ENCODE peak calls at places on chromosomes 12 and 14, in eight cellular contexts. A is HCT116, P is spleen, C is K562, B is GM12878, H is suprapubic skin, I is transverse colon, D is upper lobe of left lung. O is an unnamed sample.

GRCh38 chr12:59403259-59403932 is 192.4 kb upstream of the SLC16A7 start:
- DNase-seq in A (peak), P (no peak), C (no peak), B (no peak), H (no peak), I (peak), D (no peak), O (peak)

GRCh38 chr12:43812926-43813325 is 6.8 kb upstream of the TWF1 start:
- DNase-seq in A (no peak), P (no peak), C (no peak), B (no peak), H (no peak), I (no peak), D (no peak), O (no peak)

GRCh38 chr12:104583311-104583710 is 126.6 kb downstream of the CHST11 start:
- DNase-seq in A (no peak), P (no peak), C (no peak), B (no peak), H (no peak), I (no peak), D (no peak), O (no peak)

GRCh38 chr12:46082473-46082872 is 92.1 kb upstream of the SCAF11 start:
- DNase-seq in A (no peak), P (no peak), C (no peak), B (no peak), H (no peak), I (no peak), D (no peak), O (no peak)

GRCh38 chr12:90974286-90974685 is 19.3 kb upstream of the CCER1 start:
- DNase-seq in A (no peak), P (no peak), C (no peak), B (no peak), H (no peak), I (no peak), D (no peak), O (no peak)

GRCh38 chr14:92108345-92109254 is 2.2 kb upstream of the ATXN3 start:
- DNase-seq in A (no peak), P (no peak), C (no peak), B (no peak), H (no peak), I (no peak), D (no peak), O (peak)

GRCh38 chr14:50003213-50004021 is 110.5 kb downstream of the ARF6 start:
- DNase-seq in A (peak), P (peak), C (peak), B (peak), H (peak), I (peak), D (peak), O (peak)

GRCh38 chr14:96747006-96747405 is 50.2 kb upstream of the VRK1 start:
- DNase-seq in A (no peak), P (no peak), C (no peak), B (no peak), H (no peak), I (no peak), D (no peak), O (no peak)

GRCh38 chr12:122965851-122966742 is at the start of gene ABCB9:
- DNase-seq in A (peak), P (peak), C (peak), B (no peak), H (peak), I (peak), D (peak), O (peak)

GRCh38 chr12:84624601-84625000 is 288.0 kb downstream of the SLC6A15 start:
- DNase-seq in A (no peak), P (no peak), C (no peak), B (no peak), H (no peak), I (no peak), D (no peak), O (no peak)

GRCh38 chr12:64666054-64666914 is 56.0 kb downstream of the RASSF3 start:
- DNase-seq in A (no peak), P (no peak), C (no peak), B (no peak), H (no peak), I (no peak), D (no peak), O (no peak)

GRCh38 chr12:49357099-49357678 is 10.1 kb upstream of the SPATS2 start:
- DNase-seq in A (no peak), P (no peak), C (no peak), B (no peak), H (no peak), I (no peak), D (no peak), O (peak)

GRCh38 chr14:36646664-36647416 is 14.8 kb upstream of the PAX9 start:
- DNase-seq in A (no peak), P (no peak), C (no peak), B (no peak), H (no peak), I (no peak), D (peak), O (no peak)

GRCh38 chr14:98949506-98950135 is 322.4 kb downstream of the BCL11B start:
- DNase-seq in A (no peak), P (no peak), C (no peak), B (no peak), H (peak), I (no peak), D (no peak), O (no peak)

GRCh38 chr12:103518899-103519298 is 23.1 kb upstream of the C12orf42 start:
- DNase-seq in A (no peak), P (no peak), C (no peak), B (no peak), H (no peak), I (no peak), D (no peak), O (no peak)

GRCh38 chr14:73460691-73461127 is 2.4 kb upstream of the NUMB start:
- DNase-seq in A (no peak), P (no peak), C (no peak), B (no peak), H (no peak), I (no peak), D (no peak), O (no peak)

GRCh38 chr14:69710378-69710777 is 56.6 kb upstream of the SRSF5 start:
- DNase-seq in A (no peak), P (no peak), C (no peak), B (no peak), H (no peak), I (no peak), D (no peak), O (no peak)

GRCh38 chr14:72609205-72609916 is 284.5 kb downstream of the DPF3 start:
- DNase-seq in A (no peak), P (no peak), C (no peak), B (no peak), H (peak), I (no peak), D (no peak), O (no peak)

GRCh38 chr14:53630336-53630735 is 326.3 kb downstream of the BMP4 start:
- DNase-seq in A (no peak), P (no peak), C (no peak), B (no peak), H (no peak), I (no peak), D (no peak), O (no peak)

GRCh38 chr14:32821989-32822653 is 116.6 kb upstream of the NPAS3 start:
- DNase-seq in A (no peak), P (no peak), C (no peak), B (no peak), H (no peak), I (no peak), D (no peak), O (no peak)

GRCh38 chr12:6312529-6313325 is 2.2 kb downstream of the PLEKHG6 start:
- DNase-seq in A (no peak), P (no peak), C (peak), B (peak), H (no peak), I (peak), D (peak), O (no peak)

GRCh38 chr14:100769035-100769939 is 42.6 kb downstream of the DLK1 start:
- DNase-seq in A (no peak), P (peak), C (no peak), B (no peak), H (no peak), I (no peak), D (no peak), O (no peak)

GRCh38 chr14:56817396-56817921 is 7.2 kb upstream of the OTX2 start:
- DNase-seq in A (no peak), P (no peak), C (no peak), B (no peak), H (no peak), I (no peak), D (no peak), O (no peak)

GRCh38 chr14:60622920-60623263 is 26.4 kb downstream of the SIX1 start:
- DNase-seq in A (no peak), P (no peak), C (no peak), B (no peak), H (no peak), I (no peak), D (no peak), O (no peak)

GRCh38 chr12:54858562-54858961 is 4.2 kb downstream of the MUCL1 start:
- DNase-seq in A (no peak), P (no peak), C (no peak), B (no peak), H (no peak), I (no peak), D (no peak), O (no peak)

GRCh38 chr14:77040995-77041744 is 12.7 kb upstream of the IRF2BPL start:
- DNase-seq in A (no peak), P (no peak), C (no peak), B (no peak), H (no peak), I (peak), D (no peak), O (no peak)

GRCh38 chr12:123028475-123028874 is 48.0 kb downstream of the ARL6IP4 start:
- DNase-seq in A (no peak), P (no peak), C (no peak), B (no peak), H (no peak), I (no peak), D (no peak), O (no peak)

GRCh38 chr12:48973992-48974673 is 2.6 kb upstream of the WNT10B start:
- DNase-seq in A (no peak), P (no peak), C (peak), B (no peak), H (no peak), I (no peak), D (peak), O (no peak)

GRCh38 chr14:90567191-90567590 is 170.4 kb downstream of the CALM1 start:
- DNase-seq in A (no peak), P (no peak), C (no peak), B (no peak), H (no peak), I (no peak), D (no peak), O (no peak)

GRCh38 chr14:49950275-49951250 is 57.7 kb downstream of the ARF6 start:
- DNase-seq in A (peak), P (no peak), C (no peak), B (no peak), H (peak), I (peak), D (no peak), O (no peak)

GRCh38 chr12:123808167-123808566 is 46.1 kb downstream of the DNAH10 start:
- DNase-seq in A (peak), P (no peak), C (peak), B (no peak), H (no peak), I (no peak), D (no peak), O (no peak)

DNA sequence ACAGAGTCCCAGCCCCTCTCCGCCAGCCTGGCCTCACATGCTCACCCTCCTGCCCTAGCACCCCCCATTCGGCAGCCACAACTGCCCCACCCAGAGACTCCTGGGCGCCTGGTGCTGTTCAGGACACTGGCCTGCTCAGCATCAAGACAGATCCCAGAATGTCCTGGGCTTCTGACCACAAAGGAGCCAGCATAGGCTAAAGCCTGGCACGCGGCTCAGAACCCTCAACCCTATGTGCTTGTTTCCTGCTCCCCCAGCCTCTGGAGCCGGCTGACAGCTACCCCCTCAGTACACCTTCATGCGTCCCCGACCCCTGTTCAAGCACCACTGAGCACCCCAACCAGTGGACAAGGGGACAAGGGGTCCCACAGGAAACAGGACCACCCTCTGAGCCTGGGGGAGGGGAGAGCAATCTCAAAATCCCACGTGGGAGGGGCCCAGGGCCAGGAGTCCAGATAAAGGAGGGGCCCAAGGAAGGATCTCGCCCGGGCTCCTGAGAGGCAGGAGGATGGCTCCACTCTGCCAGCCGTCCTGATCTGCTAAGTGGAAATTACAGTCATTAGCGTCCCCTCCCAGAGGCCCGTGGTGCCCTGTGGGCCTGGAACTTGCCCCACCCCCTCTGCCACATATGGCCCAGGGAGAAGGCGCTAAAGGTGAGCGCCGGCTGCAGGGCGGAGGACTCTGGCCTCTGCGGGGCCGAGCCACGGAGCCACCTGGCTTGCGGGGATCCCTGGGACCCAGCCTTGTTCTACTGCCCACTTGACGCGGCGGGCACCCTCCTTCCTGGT is 27.1 kb upstream of the GPR132 start:
- DNase-seq in A (no peak), P (peak), C (no peak), B (no peak), H (peak), I (peak), D (no peak), O (no peak)
- TF ChIP-seq POLR2A in A (no peak), P (no peak), C (no peak), B (no peak), H (no peak), I (peak), D (no peak), O (no peak)

GRCh38 chr14:93723001-93723400 is 65.3 kb downstream of the PRIMA1 start:
- DNase-seq in A (no peak), P (no peak), C (no peak), B (no peak), H (peak), I (no peak), D (no peak), O (no peak)
- TF ChIP-seq POLR2AphosphoS5 in A (no peak), P (no peak), C (no peak), B (no peak), H (no peak), I (no peak), D (no peak), O (no peak)

DNA sequence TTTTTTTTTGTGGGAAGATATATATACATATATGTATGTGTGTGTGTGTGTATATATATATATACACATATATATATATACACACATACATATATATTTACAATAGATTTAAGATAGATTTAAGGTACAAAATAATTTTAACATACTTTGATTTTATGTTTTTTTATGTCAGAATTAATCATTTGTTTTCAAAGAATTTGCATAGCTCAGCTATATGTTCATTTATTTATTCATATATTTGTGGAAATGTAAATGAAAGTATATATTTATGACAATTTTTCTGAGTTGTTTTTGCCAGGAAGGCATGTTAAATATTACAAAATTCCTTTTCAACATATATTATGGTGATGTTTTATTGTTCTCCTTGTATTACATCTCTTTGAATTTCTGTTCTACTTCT is 887.4 kb upstream of the NOVA1 start:
- DNase-seq in A (no peak), P (no peak), C (no peak), B (no peak), H (no peak), I (no peak), D (no peak), O (no peak)
- TF ChIP-seq POLR2A in A (no peak), P (no peak), C (no peak), B (no peak), H (no peak), I (no peak), D (no peak), O (no peak)

GRCh38 chr12:118190266-118190665 is 54.3 kb downstream of the PEBP1 start:
- DNase-seq in A (no peak), P (no peak), C (no peak), B (no peak), H (no peak), I (no peak), D (no peak), O (no peak)
- TF ChIP-seq POLR2AphosphoS5 in A (no peak), P (no peak), C (no peak), B (no peak), H (no peak), I (no peak), D (no peak), O (no peak)

GRCh38 chr12:100331871-100332270 is 25.0 kb upstream of the SLC17A8 start:
- DNase-seq in A (no peak), P (no peak), C (no peak), B (no peak), H (no peak), I (no peak), D (no peak), O (no peak)
- TF ChIP-seq POLR2A in A (no peak), P (no peak), C (no peak), B (no peak), H (no peak), I (no peak), D (no peak), O (no peak)

GRCh38 chr14:64442300-64442988 is 22.9 kb upstream of the AKAP5 start:
- DNase-seq in A (no peak), P (no peak), C (no peak), B (no peak), H (no peak), I (no peak), D (peak), O (no peak)

GRCh38 chr14:64444140-64444539 is 21.2 kb upstream of the AKAP5 start:
- DNase-seq in A (no peak), P (no peak), C (no peak), B (no peak), H (no peak), I (no peak), D (no peak), O (no peak)

GRCh38 chr14:64440494-64440893 is 24.8 kb upstream of the AKAP5 start:
- DNase-seq in A (no peak), P (no peak), C (no peak), B (no peak), H (no peak), I (no peak), D (no peak), O (no peak)

GRCh38 chr14:64447890-64448667 is 17.2 kb upstream of the AKAP5 start:
- DNase-seq in A (no peak), P (peak), C (no peak), B (no peak), H (no peak), I (no peak), D (no peak), O (no peak)

GRCh38 chr14:64444984-64445845 is 20.1 kb upstream of the AKAP5 start:
- DNase-seq in A (no peak), P (no peak), C (no peak), B (peak), H (no peak), I (peak), D (no peak), O (peak)
- TF ChIP-seq POLR2AphosphoS5 in A (no peak), P (no peak), C (no peak), B (peak), H (no peak), I (no peak), D (no peak), O (no peak)

DNA sequence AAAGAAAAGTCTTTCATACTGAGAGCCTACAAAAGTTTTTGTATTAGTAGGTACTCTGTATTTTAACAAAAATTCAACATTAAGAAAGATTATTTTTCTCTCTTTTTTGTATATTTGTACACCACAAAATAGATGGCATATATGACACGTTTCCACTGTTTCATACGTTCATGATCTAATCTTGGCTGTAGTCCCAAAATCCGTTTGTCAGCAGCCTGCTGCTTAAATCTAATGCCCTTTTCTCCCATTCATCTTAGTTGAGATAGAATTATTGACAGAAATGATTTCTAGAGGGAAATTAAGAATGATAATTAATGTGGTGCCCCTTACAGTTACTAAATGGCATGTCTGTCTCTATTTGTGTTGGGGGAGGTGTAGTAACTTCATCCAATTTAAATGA is 140.7 kb upstream of the NOVA1 start:
- DNase-seq in A (no peak), P (no peak), C (no peak), B (no peak), H (no peak), I (no peak), D (no peak), O (no peak)
- TF ChIP-seq POLR2A in A (no peak), P (no peak), C (no peak), B (no peak), H (no peak), I (no peak), D (no peak), O (no peak)